ENCODE peak calls at places on chromosomes 3 and 15, in six cellular contexts. R is H9; N is transverse colon; B is OCI-LY7; G is activated CD8-positive, alpha-beta T cell treated with anti-CD3 and anti-CD28 coated beads for 36 hours; I is PC-9. Y is an unnamed sample.

GRCh38 chr3:125126323-125126722 is 70.5 kb upstream of the HEG1 start:
- DNase-seq in R (no peak), N (no peak), B (no peak), G (no peak), I (no peak), Y (no peak)

GRCh38 chr3:49616061-49616460 is 58.1 kb upstream of the APEH start:
- DNase-seq in R (no peak), N (no peak), B (no peak), G (no peak), I (no peak), Y (no peak)

GRCh38 chr15:62880278-62880677 is 162.3 kb upstream of the TPM1 start:
- DNase-seq in R (no peak), N (no peak), B (no peak), G (no peak), I (no peak), Y (no peak)

GRCh38 chr3:118478706-118479276 is 555.9 kb downstream of the IGSF11 start:
- DNase-seq in R (peak; percentile 55), N (no peak), B (no peak), G (no peak), I (peak; percentile 75), Y (no peak)

GRCh38 chr3:123272547-123272946 is 70.8 kb downstream of the SEC22A start:
- DNase-seq in R (no peak), N (no peak), B (no peak), G (no peak), I (no peak), Y (no peak)

GRCh38 chr3:78754066-78754743 is 1013.6 kb downstream of the ROBO1 start:
- DNase-seq in R (no peak), N (no peak), B (no peak), G (no peak), I (no peak), Y (no peak)

GRCh38 chr15:33846151-33846550 is 122.1 kb upstream of the CHRM5 start:
- DNase-seq in R (no peak), N (no peak), B (no peak), G (no peak), I (peak; percentile 59), Y (no peak)

GRCh38 chr3:195259564-195260285 is 11.2 kb downstream of the XXYLT1 start:
- DNase-seq in R (peak; percentile 88), N (peak; percentile 93), B (peak; percentile 94), G (peak; percentile 96), I (peak; percentile 96), Y (peak; percentile 91)

GRCh38 chr15:67685008-67685599 is 140.2 kb upstream of the SKOR1 start:
- DNase-seq in R (no peak), N (no peak), B (peak; percentile 68), G (no peak), I (no peak), Y (no peak)

GRCh38 chr15:65783872-65784271 is 8.2 kb downstream of the DENND4A start:
- DNase-seq in R (no peak), N (no peak), B (no peak), G (no peak), I (no peak), Y (no peak)

GRCh38 chr3:87167634-87168456 is 59.3 kb upstream of the CHMP2B start:
- DNase-seq in R (no peak), N (no peak), B (peak; percentile 46), G (peak; percentile 43), I (peak; percentile 20), Y (no peak)

GRCh38 chr15:67098768-67099282 is 33.4 kb downstream of the SMAD3 start:
- DNase-seq in R (no peak), N (no peak), B (no peak), G (no peak), I (no peak), Y (no peak)

GRCh38 chr3:13419356-13420050 is 619 bp downstream of the NUP210 start:
- DNase-seq in R (peak; percentile 47), N (peak; percentile 41), B (peak; percentile 72), G (peak; percentile 63), I (peak; percentile 28), Y (peak; percentile 53)

GRCh38 chr3:115321396-115321795 is 174.3 kb upstream of the ZBTB20 start:
- DNase-seq in R (no peak), N (no peak), B (no peak), G (no peak), I (no peak), Y (no peak)

GRCh38 chr15:98878862-98879261 is 128.7 kb downstream of the PGPEP1L start:
- DNase-seq in R (no peak), N (no peak), B (no peak), G (no peak), I (no peak), Y (no peak)

GRCh38 chr3:70996082-70996481 is 587.4 kb downstream of the FOXP1 start:
- DNase-seq in R (no peak), N (no peak), B (no peak), G (no peak), I (no peak), Y (no peak)

GRCh38 chr15:58865420-58865880 is 68.0 kb downstream of the SLTM start:
- DNase-seq in R (peak; percentile 57), N (no peak), B (no peak), G (no peak), I (peak; percentile 57), Y (no peak)

GRCh38 chr3:43001094-43001553 is 22.0 kb downstream of the GASK1A start:
- DNase-seq in R (no peak), N (peak; percentile 65), B (no peak), G (no peak), I (no peak), Y (no peak)

GRCh38 chr3:44208086-44208485 is 33.6 kb upstream of the TOPAZ1 start:
- DNase-seq in R (no peak), N (no peak), B (no peak), G (no peak), I (no peak), Y (no peak)

GRCh38 chr3:57864853-57865252 is 108.7 kb downstream of the SLMAP start:
- DNase-seq in R (no peak), N (no peak), B (peak; percentile 8), G (no peak), I (no peak), Y (no peak)

GRCh38 chr15:101453123-101454120 is 36.1 kb downstream of the PCSK6 start:
- DNase-seq in R (no peak), N (no peak), B (no peak), G (no peak), I (no peak), Y (no peak)

GRCh38 chr15:84888639-84889038 is 4.2 kb downstream of the SLC28A1 start:
- DNase-seq in R (no peak), N (no peak), B (no peak), G (no peak), I (no peak), Y (peak; percentile 64)

GRCh38 chr3:161851941-161852566 is 355.4 kb downstream of the OTOL1 start:
- DNase-seq in R (peak; percentile 73), N (peak; percentile 64), B (peak; percentile 32), G (peak; percentile 58), I (peak; percentile 64), Y (peak; percentile 80)

DNA sequence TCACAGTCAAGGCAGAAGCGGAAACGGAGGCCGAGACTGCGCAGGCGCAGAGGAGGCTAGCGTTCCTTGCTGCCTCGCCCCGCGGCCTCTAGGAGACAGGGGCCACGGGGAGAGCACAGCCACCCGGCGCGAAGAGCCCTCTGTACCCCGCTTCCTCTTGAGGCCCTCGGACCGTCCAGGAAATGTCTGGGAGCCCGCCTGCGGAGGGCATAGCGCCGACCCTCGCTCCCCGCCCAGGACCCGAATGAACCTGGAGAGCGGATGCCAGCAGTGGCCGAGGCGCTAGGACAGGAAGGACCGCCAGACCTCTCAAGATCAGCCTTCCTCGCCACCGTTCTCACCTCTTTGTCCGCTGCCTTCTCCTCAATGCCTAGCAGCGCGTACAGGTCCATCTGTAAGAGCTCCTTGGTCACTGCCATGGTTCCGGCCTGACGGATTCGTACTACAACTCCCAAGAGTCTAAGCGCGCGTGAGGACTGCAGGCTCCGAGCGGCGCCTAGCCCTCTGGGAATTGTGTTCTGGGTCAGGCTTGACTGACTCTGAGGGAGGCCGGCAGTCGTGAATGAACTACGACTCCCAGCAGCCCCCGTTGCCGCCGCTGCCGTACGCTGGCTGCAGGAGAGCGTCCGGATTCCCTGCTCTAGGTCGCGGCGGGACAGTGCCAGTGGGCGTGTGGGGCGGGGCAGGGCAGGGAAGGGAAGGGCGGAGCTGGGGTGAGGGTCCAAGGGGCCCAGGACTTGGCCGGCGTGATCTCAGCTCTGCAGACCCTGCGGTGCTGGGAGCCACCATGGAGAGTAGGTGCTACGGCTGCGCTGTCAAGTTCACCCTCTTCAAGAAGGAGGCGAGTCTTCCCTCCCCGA is at the start of the genes DNAJC17 and ZFYVE19:
- DNase-seq in R (peak; percentile 99), N (peak; percentile 97), B (peak; percentile 99), G (peak; percentile 97), I (peak; percentile 93), Y (peak; percentile 98)
- TF ChIP-seq CTCF in R (peak; percentile 11), N (peak; percentile 4), B (no peak), G (no peak), I (no peak), Y (no peak)

GRCh38 chr3:55609230-55610100 is 122.4 kb upstream of the WNT5A start:
- DNase-seq in R (peak; percentile 64), N (no peak), B (peak; percentile 17), G (no peak), I (no peak), Y (no peak)
- TF ChIP-seq CTCF in R (peak; percentile 76), N (no peak), B (peak; percentile 62), G (no peak), I (no peak), Y (no peak)

GRCh38 chr3:116863842-116864626 is 154.5 kb downstream of the TUSC7 start:
- DNase-seq in R (peak; percentile 67), N (no peak), B (peak; percentile 50), G (no peak), I (no peak), Y (no peak)
- TF ChIP-seq CTCF in R (peak; percentile 72), N (peak; percentile 31), B (peak; percentile 75), G (no peak), I (peak; percentile 50), Y (no peak)

DNA sequence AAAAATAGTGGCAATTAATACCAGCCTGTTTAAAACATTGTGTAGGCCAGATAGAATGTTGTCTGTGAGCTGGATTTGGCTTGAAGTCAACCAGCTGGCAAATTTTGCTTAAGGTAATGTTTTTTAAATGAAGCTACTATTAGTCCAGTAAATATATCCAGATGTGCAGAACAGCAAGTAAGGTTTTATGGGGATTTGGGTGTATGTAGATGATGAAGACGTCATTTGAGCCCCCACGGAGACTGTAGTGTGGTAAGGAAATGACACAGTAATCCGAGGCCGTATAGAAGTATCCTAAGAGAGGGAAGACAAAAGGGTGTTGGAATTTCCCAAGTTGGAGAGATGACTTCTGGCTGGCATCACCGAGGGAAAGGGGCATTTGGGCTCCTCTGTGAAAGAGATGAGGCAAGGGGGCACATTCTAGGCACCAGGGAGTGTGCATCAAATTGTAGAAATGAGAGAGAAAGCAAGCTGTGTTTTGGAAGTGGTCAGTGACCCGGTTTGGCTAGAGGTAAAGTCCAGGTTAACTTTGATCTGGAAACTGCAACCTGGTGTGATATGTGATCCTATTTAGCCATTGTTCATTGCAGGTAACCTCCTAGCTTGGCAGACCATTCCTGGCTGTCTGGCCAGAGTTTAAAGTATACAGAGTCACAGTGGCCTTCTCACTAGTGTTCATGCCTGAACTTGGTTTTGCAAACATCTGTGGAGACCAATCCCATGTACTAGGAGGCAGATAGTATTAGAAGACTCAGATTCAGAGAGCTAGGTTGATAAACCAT is 104.2 kb downstream of the ITPR1 start:
- DNase-seq in R (no peak), N (no peak), B (no peak), G (no peak), I (no peak), Y (no peak)
- TF ChIP-seq CTCF in R (no peak), N (no peak), B (no peak), G (no peak), I (no peak), Y (no peak)

DNA sequence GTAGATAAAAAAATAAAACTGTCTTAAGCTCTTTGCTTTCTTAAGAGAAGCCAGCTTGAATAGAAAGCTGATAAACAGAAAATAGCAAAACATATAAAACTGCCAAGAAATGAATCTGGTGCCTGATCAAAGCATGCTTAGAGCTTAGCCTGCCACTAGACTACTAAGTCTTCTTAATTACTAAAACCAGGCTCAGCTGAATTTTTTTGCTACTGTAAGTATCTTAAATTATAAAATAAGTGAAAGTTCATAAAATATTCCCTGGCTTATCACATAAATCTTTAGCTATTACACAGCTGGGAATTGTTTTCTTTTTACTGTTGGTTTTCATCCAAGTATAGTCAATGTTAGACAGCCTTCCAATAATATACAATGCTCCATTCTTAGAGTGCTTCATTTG is 804.0 kb downstream of the DIPK2A start:
- DNase-seq in R (no peak), N (no peak), B (no peak), G (no peak), I (no peak), Y (no peak)
- TF ChIP-seq CTCF in R (no peak), N (no peak), B (no peak), G (no peak), I (no peak), Y (no peak)